ENCODE peak calls at places on chromosomes 5 and 9, in six cellular contexts. V is HepG2, S is gastrocnemius medialis, G is NB4, W is A549, F is GM12891. A is an unnamed sample.

GRCh38 chr5:143806568-143806967 is 5.4 kb upstream of the HMHB1 start:
- DNase-seq in V (no peak), S (no peak), G (no peak), W (no peak), F (no peak), A (no peak)

GRCh38 chr9:13450723-13451122 is 171.2 kb upstream of the MPDZ start:
- DNase-seq in V (no peak), S (no peak), G (no peak), W (no peak), F (peak), A (no peak)

GRCh38 chr5:14216372-14216771 is 73.2 kb downstream of the TRIO start:
- DNase-seq in V (no peak), S (no peak), G (no peak), W (no peak), F (no peak), A (no peak)

GRCh38 chr9:28121353-28121752 is 548.1 kb upstream of the C9orf72 start:
- DNase-seq in V (no peak), S (no peak), G (no peak), W (no peak), F (no peak), A (no peak)

GRCh38 chr9:23825143-23825531 is 903 bp downstream of the ELAVL2 start:
- DNase-seq in V (no peak), S (no peak), G (no peak), W (no peak), F (no peak), A (no peak)

GRCh38 chr9:137053944-137054931 is at the start of gene ENTPD2:
- DNase-seq in V (peak), S (no peak), G (no peak), W (no peak), F (no peak), A (no peak)

GRCh38 chr5:1206521-1207412 is 5.4 kb downstream of the SLC6A19 start:
- DNase-seq in V (no peak), S (no peak), G (no peak), W (no peak), F (no peak), A (no peak)

GRCh38 chr5:60487466-60487865 is 212.5 kb downstream of the DEPDC1B start:
- DNase-seq in V (peak), S (no peak), G (no peak), W (peak), F (no peak), A (no peak)

GRCh38 chr9:126690431-126691051 is 76.8 kb downstream of the LMX1B start:
- DNase-seq in V (no peak), S (no peak), G (peak), W (peak), F (peak), A (no peak)

GRCh38 chr5:151257731-151258715 is 5.0 kb downstream of the GM2A start:
- DNase-seq in V (no peak), S (no peak), G (no peak), W (peak), F (no peak), A (no peak)

GRCh38 chr9:135282001-135282731 is 194.7 kb downstream of the OLFM1 start:
- DNase-seq in V (peak), S (peak), G (no peak), W (peak), F (no peak), A (no peak)

GRCh38 chr5:83586874-83587776 is 115.6 kb downstream of the VCAN start:
- DNase-seq in V (no peak), S (no peak), G (no peak), W (no peak), F (no peak), A (no peak)

GRCh38 chr9:113734826-113735225 is 141.3 kb upstream of the ZNF618 start:
- DNase-seq in V (no peak), S (no peak), G (no peak), W (no peak), F (no peak), A (no peak)

GRCh38 chr5:150213530-150213929 is 23.7 kb downstream of the SLC6A7 start:
- DNase-seq in V (no peak), S (no peak), G (peak), W (no peak), F (no peak), A (no peak)

GRCh38 chr5:141841781-141842180 is 36.4 kb downstream of the PCDH1 start:
- DNase-seq in V (no peak), S (no peak), G (no peak), W (no peak), F (no peak), A (no peak)

GRCh38 chr5:105907016-105907415 is 1763.7 kb downstream of the EFNA5 start:
- DNase-seq in V (no peak), S (no peak), G (no peak), W (no peak), F (no peak), A (no peak)

GRCh38 chr9:76085596-76085995 is 195.1 kb downstream of the PCSK5 start:
- DNase-seq in V (no peak), S (no peak), G (no peak), W (no peak), F (no peak), A (no peak)

GRCh38 chr9:94056442-94056974 is 27.8 kb upstream of the PTPDC1 start:
- DNase-seq in V (no peak), S (no peak), G (no peak), W (no peak), F (no peak), A (no peak)

GRCh38 chr9:73153793-73154227 is 2.1 kb downstream of the ANXA1 start:
- DNase-seq in V (no peak), S (no peak), G (peak), W (peak), F (no peak), A (no peak)

GRCh38 chr5:43386960-43387362 is 25.2 kb downstream of the CCL28 start:
- DNase-seq in V (no peak), S (no peak), G (no peak), W (no peak), F (no peak), A (no peak)

GRCh38 chr9:129888085-129888808 is 53.0 kb downstream of the USP20 start:
- DNase-seq in V (no peak), S (peak), G (peak), W (no peak), F (peak), A (peak)
- TF ChIP-seq POLR2A in V (no peak), S (no peak), G (peak), W (no peak), F (peak), A (no peak)

GRCh38 chr5:39072915-39073758 is 1.1 kb downstream of the RICTOR start:
- DNase-seq in V (peak), S (no peak), G (peak), W (peak), F (peak), A (no peak)

GRCh38 chr5:39076757-39077475 is 2.7 kb upstream of the RICTOR start:
- DNase-seq in V (no peak), S (no peak), G (peak), W (peak), F (no peak), A (no peak)

GRCh38 chr5:39073759-39074008 is 515 bp downstream of the RICTOR start:
- DNase-seq in V (no peak), S (peak), G (no peak), W (no peak), F (peak), A (no peak)

GRCh38 chr5:39076101-39076756 is 2.0 kb upstream of the RICTOR start:
- DNase-seq in V (no peak), S (no peak), G (no peak), W (no peak), F (no peak), A (no peak)

GRCh38 chr5:39074009-39074886 is at the start of gene RICTOR:
- DNase-seq in V (peak), S (peak), G (peak), W (peak), F (peak), A (peak)
- TF ChIP-seq POLR2A in V (peak), S (peak), G (peak), W (peak), F (peak), A (no peak)

GRCh38 chr5:116494784-116495480 is 79.7 kb downstream of the SEMA6A start:
- DNase-seq in V (peak), S (no peak), G (peak), W (no peak), F (no peak), A (no peak)
- TF ChIP-seq POLR2A in V (no peak), S (no peak), G (no peak), W (no peak), F (no peak), A (no peak)

GRCh38 chr5:107571621-107572489 is 98.9 kb downstream of the EFNA5 start:
- DNase-seq in V (peak), S (peak), G (peak), W (peak), F (peak), A (peak)
- TF ChIP-seq POLR2A in V (no peak), S (no peak), G (no peak), W (no peak), F (no peak), A (no peak)

A was measured in esophagus squamous epithelium.